ENCODE peak calls at places on chromosomes 4 and X, in five cellular contexts. O is SK-N-SH, Y is A549, N is HCT116, Z is GM23338. U is an unnamed sample.
A peak's percentile ranks its signal among the peaks of the same experiment; 100 is the strongest.

GRCh38 chr4:5750052-5750950 is 39.3 kb downstream of the EVC start:
- DNase-seq in O (no peak), Y (no peak), N (no peak), Z (no peak), U (no peak)

GRCh38 chrX:123983240-123983639 is 21.7 kb downstream of the STAG2 start:
- DNase-seq in O (no peak), Y (no peak), N (no peak), Z (no peak), U (no peak)

GRCh38 chr4:182306792-182307507 is 63.7 kb downstream of the TENM3 start:
- DNase-seq in O (no peak), Y (no peak), N (no peak), Z (no peak), U (no peak)

GRCh38 chrX:108071578-108071977 is 19.8 kb downstream of the PSMD10 start:
- DNase-seq in O (no peak), Y (no peak), N (no peak), Z (no peak), U (no peak)

GRCh38 chr4:159105761-159106243 is 2.9 kb downstream of the RAPGEF2 start:
- DNase-seq in O (no peak), Y (no peak), N (no peak), Z (peak; percentile 21), U (no peak)

GRCh38 chrX:119880076-119880475 is 8.4 kb downstream of the NDUFA1 start:
- DNase-seq in O (no peak), Y (no peak), N (no peak), Z (no peak), U (no peak)

GRCh38 chrX:111006119-111006518 is 89.9 kb upstream of the PAK3 start:
- DNase-seq in O (no peak), Y (no peak), N (no peak), Z (no peak), U (no peak)

GRCh38 chrX:4240541-4241194 is 527.2 kb upstream of the PRKX start:
- DNase-seq in O (no peak), Y (peak; percentile 3), N (no peak), Z (no peak), U (no peak)

GRCh38 chrX:40908857-40909475 is 173.6 kb upstream of the MED14 start:
- DNase-seq in O (no peak), Y (no peak), N (peak; percentile 16), Z (no peak), U (no peak)

GRCh38 chr4:85475631-85476233 is 782 bp downstream of the ARHGAP24 start:
- DNase-seq in O (no peak), Y (peak; percentile 42), N (no peak), Z (no peak), U (no peak)

GRCh38 chrX:34868633-34869032 is 74.0 kb upstream of the FAM47B start:
- DNase-seq in O (no peak), Y (no peak), N (no peak), Z (peak; percentile 19), U (no peak)

GRCh38 chrX:44428989-44429627 is 85.6 kb upstream of the EFHC2 start:
- DNase-seq in O (no peak), Y (peak; percentile 71), N (no peak), Z (no peak), U (no peak)

GRCh38 chr4:109981936-109982335 is 69.3 kb downstream of the EGF start:
- DNase-seq in O (no peak), Y (no peak), N (no peak), Z (no peak), U (no peak)

GRCh38 chrX:15873566-15873965 is 19.0 kb upstream of the AP1S2 start:
- DNase-seq in O (no peak), Y (no peak), N (no peak), Z (no peak), U (no peak)

GRCh38 chr4:4430492-4431195 is 43.7 kb downstream of the NSG1 start:
- DNase-seq in O (peak; percentile 77), Y (peak; percentile 48), N (peak; percentile 39), Z (peak; percentile 84), U (peak; percentile 10)

GRCh38 chr4:39526810-39527295 is 386 bp downstream of the UGDH start:
- DNase-seq in O (no peak), Y (no peak), N (no peak), Z (peak; percentile 77), U (no peak)

GRCh38 chrX:77742788-77743476 is 43.1 kb downstream of the ATRX start:
- DNase-seq in O (no peak), Y (no peak), N (no peak), Z (no peak), U (no peak)

GRCh38 chr4:7295917-7296660 is 103.8 kb downstream of the SORCS2 start:
- DNase-seq in O (peak; percentile 82), Y (peak; percentile 45), N (peak; percentile 10), Z (peak; percentile 21), U (no peak)

GRCh38 chr4:140152015-140152703 is 1.8 kb downstream of the MAML3 start:
- DNase-seq in O (peak; percentile 84), Y (no peak), N (peak; percentile 46), Z (peak; percentile 79), U (no peak)

GRCh38 chr4:140151700-140152014 is 2.3 kb downstream of the MAML3 start:
- DNase-seq in O (peak; percentile 92), Y (peak; percentile 94), N (peak; percentile 75), Z (peak; percentile 95), U (no peak)

GRCh38 chr4:140149851-140150635 is 3.9 kb downstream of the MAML3 start:
- DNase-seq in O (peak; percentile 55), Y (peak; percentile 66), N (peak; percentile 38), Z (peak; percentile 86), U (no peak)

GRCh38 chr4:140150886-140151699 is 2.9 kb downstream of the MAML3 start:
- DNase-seq in O (peak; percentile 84), Y (peak; percentile 95), N (peak; percentile 79), Z (peak; percentile 94), U (no peak)

GRCh38 chr4:140150636-140150885 is 3.4 kb downstream of the MAML3 start:
- DNase-seq in O (no peak), Y (no peak), N (no peak), Z (no peak), U (no peak)
- TF ChIP-seq REST in O (peak; percentile 7), Y (no peak), N (no peak), Z (no peak), U (no peak)

DNA sequence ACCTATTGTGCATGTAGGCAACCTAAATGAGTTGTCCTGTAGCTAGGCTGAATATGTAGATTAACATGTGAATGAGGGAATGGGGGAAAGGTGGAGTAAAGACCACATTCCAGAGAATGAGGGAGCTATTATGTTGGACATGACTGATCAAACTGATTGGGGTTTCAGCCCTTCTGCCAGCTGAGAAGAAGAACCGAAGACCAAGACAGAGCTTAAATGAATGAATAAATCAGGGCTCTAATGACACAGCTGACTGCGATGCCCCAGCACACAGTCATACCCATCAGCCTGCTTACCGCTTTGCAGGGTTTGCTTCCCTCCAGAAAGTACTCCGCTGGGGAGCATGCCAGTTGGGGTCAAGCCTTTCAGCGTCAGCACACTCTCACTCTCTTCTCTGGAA is 315.4 kb downstream of the PPP3CA start:
- DNase-seq in O (no peak), Y (no peak), N (no peak), Z (peak; percentile 83), U (no peak)
- TF ChIP-seq REST in O (no peak), Y (no peak), N (no peak), Z (no peak), U (no peak)

DNA sequence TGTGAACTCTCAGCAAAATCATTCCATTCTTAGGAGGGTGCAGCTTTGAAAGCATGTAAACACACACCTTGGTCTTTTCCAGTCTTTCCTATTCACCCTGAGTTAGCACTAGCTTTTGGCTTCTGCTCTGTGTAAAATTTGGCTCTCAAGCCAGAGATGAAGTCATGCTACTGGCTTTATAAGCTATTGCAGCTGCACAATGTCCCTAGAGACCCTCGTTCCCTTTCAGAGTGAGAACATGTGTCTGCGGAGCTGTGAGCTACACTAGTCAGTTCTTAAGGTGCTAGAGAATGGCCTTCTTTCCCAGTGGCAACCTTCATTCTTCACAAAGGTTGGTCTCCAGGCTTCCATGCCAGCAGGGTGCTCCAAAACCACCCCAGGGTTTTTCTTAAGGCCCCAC is 199.0 kb downstream of the SPATA18 start:
- DNase-seq in O (no peak), Y (no peak), N (no peak), Z (no peak), U (no peak)
- TF ChIP-seq REST in O (no peak), Y (no peak), N (no peak), Z (no peak), U (no peak)

GRCh38 chr4:82629238-82630000 is 67.6 kb upstream of the TMEM150C start:
- DNase-seq in O (no peak), Y (no peak), N (no peak), Z (no peak), U (no peak)
- TF ChIP-seq REST in O (no peak), Y (no peak), N (no peak), Z (no peak), U (no peak)

GRCh38 chr4:151864068-151864467 is 103.3 kb upstream of the GATB start:
- DNase-seq in O (no peak), Y (no peak), N (no peak), Z (no peak), U (no peak)

GRCh38 chr4:151865744-151866143 is 104.9 kb upstream of the GATB start:
- DNase-seq in O (no peak), Y (no peak), N (no peak), Z (no peak), U (no peak)

GRCh38 chr4:151865327-151865726 is 104.5 kb upstream of the GATB start:
- DNase-seq in O (peak; percentile 12), Y (no peak), N (no peak), Z (no peak), U (no peak)

GRCh38 chr4:151862766-151863165 is 102.0 kb upstream of the GATB start:
- DNase-seq in O (no peak), Y (peak; percentile 42), N (no peak), Z (no peak), U (no peak)

GRCh38 chr4:151866266-151866918 is 105.6 kb upstream of the GATB start:
- DNase-seq in O (no peak), Y (no peak), N (no peak), Z (no peak), U (no peak)
- TF ChIP-seq REST in O (no peak), Y (no peak), N (no peak), Z (no peak), U (no peak)

DNA sequence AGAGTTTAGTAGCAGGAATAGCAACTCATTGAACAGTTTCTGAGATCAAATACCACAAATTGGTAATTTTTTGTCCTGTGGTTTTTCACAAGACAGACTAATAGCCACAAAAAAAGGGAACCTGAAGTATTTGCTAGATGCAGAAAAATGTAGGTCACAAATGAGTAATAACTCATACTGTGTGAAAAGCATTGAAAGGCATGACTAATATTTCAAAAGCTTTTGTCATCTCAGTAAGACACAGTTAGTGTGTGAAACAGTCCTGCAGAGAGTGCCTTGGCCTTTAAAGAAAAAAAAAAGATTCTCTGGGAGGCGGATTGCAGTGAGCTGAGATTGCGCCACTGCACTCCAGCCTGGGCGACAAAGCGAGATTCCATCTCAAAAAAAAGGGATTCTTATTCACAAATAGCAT is 31.4 kb upstream of the SLC25A31 start:
- DNase-seq in O (no peak), Y (peak; percentile 21), N (peak; percentile 81), Z (no peak), U (no peak)
- TF ChIP-seq REST in O (no peak), Y (no peak), N (no peak), Z (no peak), U (no peak)

U was measured in Panc1.